ENCODE peak calls at places on chromosomes 7 and 10, in four cellular contexts. J is neural progenitor cell, D is lower lobe of right lung, R is C1 segment of cervical spinal cord. B is an unnamed sample.

GRCh38 chr10:26494018-26494417 is 55.9 kb downstream of the APBB1IP start:
- DNase-seq in J (no peak), R (no peak), D (no peak), B (no peak)

GRCh38 chr7:6153646-6154541 is 118.5 kb downstream of the CYTH3 start:
- DNase-seq in D (no peak), J (no peak), R (no peak), B (no peak)

GRCh38 chr10:123655763-123656162 is 10.4 kb upstream of the GPR26 start:
- DNase-seq in D (no peak), J (peak), R (no peak), B (peak)

GRCh38 chr7:36391436-36392198 is 2.0 kb downstream of the ANLN start:
- DNase-seq in J (no peak), D (no peak), R (no peak), B (no peak)

GRCh38 chr7:74606101-74606908 is 51.2 kb upstream of the GTF2I start:
- DNase-seq in R (peak), D (peak), J (peak), B (peak)

GRCh38 chr7:38819463-38819862 is 89.5 kb downstream of the VPS41 start:
- DNase-seq in J (no peak), D (no peak), R (no peak), B (no peak)

GRCh38 chr10:54139819-54140428 is 661.1 kb downstream of the PCDH15 start:
- DNase-seq in D (no peak), J (no peak), R (no peak), B (no peak)

GRCh38 chr10:7523656-7524055 is 112.8 kb upstream of the SFMBT2 start:
- DNase-seq in J (no peak), R (no peak), D (no peak), B (no peak)

GRCh38 chr10:6579193-6579903 is 728 bp downstream of the PRKCQ start:
- DNase-seq in R (no peak), D (peak), J (peak), B (no peak)

GRCh38 chr10:104029528-104029875 is 56.2 kb downstream of the COL17A1 start:
- DNase-seq in J (no peak), D (no peak), R (peak), B (no peak)

GRCh38 chr7:155369-156000 is 36.9 kb upstream of the FAM20C start:
- DNase-seq in J (no peak), R (no peak), D (no peak), B (no peak)

GRCh38 chr10:111113961-111114830 is 37.4 kb downstream of the ADRA2A start:
- DNase-seq in D (no peak), J (no peak), R (peak), B (no peak)